ENCODE peak calls at places on chromosomes 7 and 10, in eight cellular contexts. N is activated T-helper 1 cell treated with anti-CD3 and anti-CD28 coated beads, Interleukin-2, amount 50 U/mL, for 16 hours; M is T-helper 17 cell; S is T-helper 1 cell; I is OCI-LY7; G is foreskin melanocyte; E is iris pigment epithelial cell; J is posterior cingulate gyrus. K is an unnamed sample.
A peak's percentile ranks its signal among the peaks of the same experiment; 100 is the strongest.

GRCh38 chr10:77906863-77907861 is 19.4 kb downstream of the DLG5 start:
- DNase-seq in G (no peak), J (no peak), S (no peak), I (no peak), M (no peak), E (no peak), N (no peak), K (no peak)

GRCh38 chr7:108222236-108222892 is 92.2 kb upstream of the LAMB4 start:
- DNase-seq in M (no peak), I (no peak), E (peak; percentile 56), G (peak; percentile 11), J (no peak), N (no peak), S (no peak), K (no peak)

GRCh38 chr7:55100962-55101327 is 82.1 kb downstream of the EGFR start:
- DNase-seq in E (no peak), J (no peak), M (no peak), I (no peak), G (no peak), S (no peak), N (no peak), K (no peak)

GRCh38 chr10:131452926-131453771 is 141.6 kb upstream of the TCERG1L start:
- DNase-seq in J (peak; percentile 57), E (no peak), G (no peak), N (no peak), S (no peak), I (no peak), M (no peak), K (no peak)

GRCh38 chr7:54961391-54961790 is 57.4 kb upstream of the EGFR start:
- DNase-seq in I (no peak), M (no peak), G (no peak), J (no peak), S (no peak), N (no peak), E (peak; percentile 16), K (peak; percentile 13)

GRCh38 chr7:15832996-15833395 is 146.5 kb upstream of the MEOX2 start:
- DNase-seq in M (no peak), I (no peak), G (no peak), J (no peak), S (no peak), N (no peak), E (no peak), K (no peak)

GRCh38 chr10:75246506-75246905 is 10.7 kb upstream of the COMTD1 start:
- DNase-seq in E (no peak), J (no peak), I (no peak), S (no peak), G (no peak), M (no peak), N (no peak), K (no peak)

GRCh38 chr7:112263519-112263918 is 57.0 kb downstream of the ZNF277 start:
- DNase-seq in N (no peak), M (no peak), S (no peak), E (no peak), J (no peak), G (no peak), I (no peak), K (no peak)

GRCh38 chr7:117562732-117563131 is 82.9 kb downstream of the CFTR start:
- DNase-seq in M (no peak), N (no peak), S (no peak), G (no peak), I (no peak), J (no peak), E (no peak), K (peak; percentile 39)

GRCh38 chr7:54179321-54180029 is 362.7 kb upstream of the VSTM2A start:
- DNase-seq in J (no peak), N (no peak), I (no peak), G (no peak), S (no peak), M (no peak), E (no peak), K (peak; percentile 63)

GRCh38 chr10:63889756-63890155 is 368.6 kb downstream of the REEP3 start:
- DNase-seq in I (no peak), G (peak; percentile 24), N (no peak), E (no peak), S (no peak), J (no peak), M (no peak), K (no peak)

GRCh38 chr10:48363617-48364355 is 57.3 kb downstream of the MAPK8 start:
- DNase-seq in G (peak; percentile 49), I (peak; percentile 55), S (no peak), N (no peak), J (peak; percentile 34), M (peak; percentile 5), E (peak; percentile 80), K (peak; percentile 38)

GRCh38 chr7:64892116-64892515 is 11.0 kb upstream of the ZNF273 start:
- DNase-seq in E (no peak), G (no peak), N (no peak), M (no peak), I (no peak), S (no peak), J (no peak), K (no peak)

GRCh38 chr10:14384096-14384730 is 53.5 kb upstream of the FRMD4A start:
- DNase-seq in J (no peak), E (no peak), S (no peak), I (no peak), G (no peak), M (no peak), N (no peak), K (no peak)